ENCODE peak calls at places on chromosomes 13 and 19, in five cellular contexts. U is NCI-H345; K is EL; T is naive thymus-derived CD4-positive, alpha-beta T cell; S is T-cell. H is an unnamed sample.

GRCh38 chr13:43058318-43058674 is 34.9 kb downstream of the DNAJC15 start:
- DNase-seq in U (peak; percentile 85), K (peak; percentile 99), T (no peak), S (no peak), H (no peak)

GRCh38 chr19:610071-610800 is 20.6 kb downstream of the HCN2 start:
- DNase-seq in U (no peak), K (no peak), T (no peak), S (no peak), H (peak; percentile 26)

GRCh38 chr13:110516500-110516899 is 45.0 kb downstream of the RAB20 start:
- DNase-seq in U (no peak), K (no peak), T (no peak), S (no peak), H (no peak)

GRCh38 chr13:114047358-114047881 is 73.5 kb upstream of the C13orf46 start:
- DNase-seq in U (no peak), K (no peak), T (no peak), S (no peak), H (no peak)

GRCh38 chr19:4721196-4721595 is 2.4 kb downstream of the DPP9 start:
- DNase-seq in U (no peak), K (no peak), T (no peak), S (no peak), H (no peak)

GRCh38 chr19:792361-792885 is 4.8 kb upstream of the PTBP1 start:
- DNase-seq in U (no peak), K (no peak), T (no peak), S (no peak), H (no peak)

GRCh38 chr19:19410553-19411550 is 5.4 kb downstream of the GATAD2A start:
- DNase-seq in U (no peak), K (no peak), T (no peak), S (no peak), H (peak; percentile 54)

GRCh38 chr19:4409123-4409933 is 6.9 kb downstream of the CHAF1A start:
- DNase-seq in U (no peak), K (no peak), T (no peak), S (no peak), H (no peak)

GRCh38 chr13:48400820-48401219 is 12.1 kb downstream of the LPAR6 start:
- DNase-seq in U (no peak), K (peak; percentile 85), T (no peak), S (no peak), H (no peak)

GRCh38 chr13:49097374-49097773 is 121.7 kb downstream of the FNDC3A start:
- DNase-seq in U (no peak), K (peak; percentile 72), T (no peak), S (no peak), H (no peak)

GRCh38 chr19:48606463-48607358 is at the start of gene SPACA4:
- DNase-seq in U (no peak), K (no peak), T (no peak), S (no peak), H (no peak)

GRCh38 chr19:38319421-38320258 is at the start of gene KCNK6:
- DNase-seq in U (peak; percentile 69), K (peak; percentile 38), T (peak; percentile 28), S (peak; percentile 5), H (no peak)

GRCh38 chr19:4636151-4636717 is 3.1 kb upstream of the TNFAIP8L1 start:
- DNase-seq in U (peak; percentile 59), K (peak; percentile 56), T (peak; percentile 76), S (peak; percentile 59), H (peak; percentile 65)

GRCh38 chr19:35015576-35016351 is 14.5 kb upstream of the SCN1B start:
- DNase-seq in U (no peak), K (no peak), T (no peak), S (no peak), H (no peak)

GRCh38 chr19:37309834-37310575 is 60.9 kb upstream of the ZNF527 start:
- DNase-seq in U (peak; percentile 45), K (no peak), T (no peak), S (no peak), H (no peak)

GRCh38 chr19:1270168-1270853 is 1.2 kb downstream of the CIRBP start:
- DNase-seq in U (no peak), K (no peak), T (no peak), S (no peak), H (no peak)

GRCh38 chr13:45040626-45041025 is 51.3 kb downstream of the GPALPP1 start:
- DNase-seq in U (no peak), K (peak; percentile 18), T (no peak), S (no peak), H (no peak)

GRCh38 chr19:52522555-52522954 is 4.9 kb upstream of the ZNF808 start:
- DNase-seq in U (no peak), K (no peak), T (no peak), S (no peak), H (no peak)

GRCh38 chr19:1016647-1017114 is 4.2 kb downstream of the TMEM259 start:
- DNase-seq in U (no peak), K (peak; percentile 61), T (no peak), S (no peak), H (no peak)

GRCh38 chr19:48830088-48830487 is 6.2 kb downstream of the HSD17B14 start:
- DNase-seq in U (no peak), K (no peak), T (no peak), S (no peak), H (no peak)

GRCh38 chr19:56760842-56761241 is 79.7 kb downstream of the PEG3 start:
- DNase-seq in U (no peak), K (no peak), T (no peak), S (no peak), H (no peak)

GRCh38 chr19:41426116-41426841 is 895 bp downstream of the B3GNT8 start:
- DNase-seq in U (no peak), K (no peak), T (no peak), S (no peak), H (no peak)

GRCh38 chr19:46426506-46427162 is 2.1 kb downstream of the PNMA8C start:
- DNase-seq in U (peak; percentile 48), K (peak; percentile 79), T (peak; percentile 16), S (no peak), H (no peak)